ENCODE peak calls at places on chromosome 18, in nine cellular contexts. E is heart right ventricle; J is coronary artery; D is foreskin keratinocyte; U is prostate gland; T is GM23248; V is CD4-positive, CD25-positive, alpha-beta regulatory T cell; Q is mesenchymal stem cell; N is pancreas. S is an unnamed sample.

GRCh38 chr18:11095211-11095610 is 54.2 kb downstream of the PIEZO2 start:
- DNase-seq in E (no peak), J (no peak), D (no peak), V (no peak), T (no peak), Q (no peak), N (no peak), U (no peak), S (no peak)

GRCh38 chr18:46042571-46043123 is 29.4 kb downstream of the PSTPIP2 start:
- DNase-seq in N (no peak), J (no peak), E (no peak), U (no peak), Q (peak), V (peak), D (peak), T (peak), S (no peak)

GRCh38 chr18:49768051-49768391 is 45.3 kb downstream of the ACAA2 start:
- DNase-seq in T (peak), Q (peak), V (peak), U (peak), N (peak), D (peak), E (peak), J (no peak), S (peak)

GRCh38 chr18:25326231-25327042 is 25.5 kb downstream of the ZNF521 start:
- DNase-seq in U (no peak), N (no peak), J (no peak), D (no peak), Q (no peak), E (no peak), V (no peak), T (peak), S (no peak)

GRCh38 chr18:12711446-12711845 is 8.6 kb downstream of the PSMG2 start:
- DNase-seq in E (no peak), V (no peak), T (no peak), J (no peak), N (no peak), U (no peak), Q (no peak), D (no peak), S (no peak)

GRCh38 chr18:32661486-32662299 is 111.1 kb downstream of the KLHL14 start:
- DNase-seq in D (peak), E (no peak), V (no peak), T (peak), N (no peak), J (no peak), Q (peak), U (no peak), S (no peak)

GRCh38 chr18:37456395-37456794 is 109.2 kb downstream of the CELF4 start:
- DNase-seq in V (no peak), U (no peak), Q (no peak), T (no peak), N (no peak), D (no peak), E (no peak), J (no peak), S (no peak)

GRCh38 chr18:48889115-48889941 is 61.4 kb downstream of the SMAD7 start:
- DNase-seq in D (no peak), N (peak), T (no peak), U (no peak), J (peak), E (peak), V (no peak), Q (peak), S (peak)

GRCh38 chr18:27202771-27203170 is 17.7 kb upstream of the CHST9 start:
- DNase-seq in E (no peak), T (no peak), N (no peak), D (peak), V (no peak), U (no peak), Q (no peak), J (no peak), S (no peak)

GRCh38 chr18:47968006-47968676 is 37.7 kb upstream of the SMAD2 start:
- DNase-seq in N (no peak), V (no peak), Q (no peak), E (no peak), T (peak), D (no peak), U (no peak), J (no peak), S (no peak)

GRCh38 chr18:51339866-51340265 is 142.4 kb upstream of the MEX3C start:
- DNase-seq in J (no peak), E (no peak), U (no peak), Q (no peak), D (peak), V (no peak), T (no peak), N (no peak), S (no peak)

GRCh38 chr18:48541026-48541746 is 2.4 kb downstream of the CTIF start:
- DNase-seq in U (peak), Q (peak), J (peak), T (peak), V (peak), D (peak), N (peak), E (peak), S (peak)

GRCh38 chr18:13658444-13659204 is 67.7 kb downstream of the FAM210A start:
- DNase-seq in D (no peak), Q (no peak), E (no peak), J (no peak), T (no peak), V (no peak), U (no peak), N (no peak), S (no peak)

GRCh38 chr18:421236-422155 is 79.0 kb downstream of the COLEC12 start:
- DNase-seq in D (no peak), T (peak), N (peak), U (no peak), J (no peak), Q (no peak), E (no peak), V (no peak), S (no peak)

GRCh38 chr18:2104620-2105462 is 466.5 kb downstream of the METTL4 start:
- DNase-seq in J (no peak), V (peak), D (peak), Q (peak), E (peak), N (peak), U (peak), T (peak), S (peak)

GRCh38 chr18:69143084-69143483 is 257.6 kb upstream of the DOK6 start:
- DNase-seq in E (no peak), V (no peak), N (no peak), T (no peak), Q (no peak), J (no peak), U (no peak), D (no peak), S (no peak)

GRCh38 chr18:32879497-32879896 is 106.7 kb upstream of the KLHL14 start:
- DNase-seq in J (no peak), Q (no peak), E (no peak), D (no peak), V (no peak), N (no peak), T (no peak), U (no peak), S (no peak)

GRCh38 chr18:31302991-31303390 is 15.0 kb upstream of the DSG1 start:
- DNase-seq in U (no peak), J (no peak), N (no peak), Q (peak), T (no peak), D (peak), V (no peak), E (no peak), S (no peak)

GRCh38 chr18:3612315-3612714 is 162.3 kb downstream of the TGIF1 start:
- DNase-seq in J (no peak), U (no peak), N (no peak), V (no peak), E (no peak), Q (no peak), D (no peak), T (peak), S (no peak)

GRCh38 chr18:52160652-52161051 is 179.3 kb upstream of the DCC start:
- DNase-seq in N (no peak), J (no peak), V (no peak), D (peak), Q (no peak), U (no peak), T (peak), E (no peak), S (no peak)

GRCh38 chr18:23835076-23835475 is 145.8 kb downstream of the LAMA3 start:
- DNase-seq in J (no peak), D (peak), E (no peak), T (peak), N (no peak), Q (no peak), U (no peak), V (no peak), S (no peak)

GRCh38 chr18:28013064-28013463 is 163.9 kb downstream of the CDH2 start:
- DNase-seq in N (no peak), T (peak), E (no peak), J (no peak), V (no peak), Q (peak), D (no peak), U (no peak), S (no peak)

GRCh38 chr18:55317832-55318231 is 270.2 kb downstream of the TCF4 start:
- DNase-seq in Q (no peak), D (no peak), E (no peak), N (no peak), J (no peak), V (no peak), U (no peak), T (peak), S (no peak)

GRCh38 chr18:63683152-63683551 is 19.6 kb upstream of the SERPINB11 start:
- DNase-seq in Q (peak), V (no peak), J (no peak), U (peak), E (no peak), N (no peak), T (peak), D (peak), S (no peak)

GRCh38 chr18:8616026-8616401 is 6.8 kb downstream of the RAB12 start:
- DNase-seq in D (peak), Q (no peak), U (no peak), N (no peak), E (no peak), J (no peak), T (peak), V (no peak), S (no peak)

GRCh38 chr18:59344990-59345389 is 14.1 kb downstream of the LMAN1 start:
- DNase-seq in D (no peak), Q (no peak), U (no peak), J (no peak), E (no peak), N (no peak), V (no peak), T (no peak), S (no peak)

GRCh38 chr18:2572144-2572682 is 856 bp downstream of the NDC80 start:
- DNase-seq in U (no peak), Q (peak), N (no peak), J (no peak), E (no peak), T (peak), V (peak), D (peak), S (no peak)

GRCh38 chr18:48863432-48864065 is 87.2 kb downstream of the SMAD7 start:
- DNase-seq in V (no peak), N (no peak), T (no peak), D (no peak), U (no peak), Q (no peak), E (no peak), J (no peak), S (no peak)

GRCh38 chr18:23126352-23127056 is 8.8 kb upstream of the CABLES1 start:
- DNase-seq in J (no peak), N (no peak), E (no peak), U (no peak), D (no peak), V (no peak), T (peak), Q (no peak), S (no peak)

DNA sequence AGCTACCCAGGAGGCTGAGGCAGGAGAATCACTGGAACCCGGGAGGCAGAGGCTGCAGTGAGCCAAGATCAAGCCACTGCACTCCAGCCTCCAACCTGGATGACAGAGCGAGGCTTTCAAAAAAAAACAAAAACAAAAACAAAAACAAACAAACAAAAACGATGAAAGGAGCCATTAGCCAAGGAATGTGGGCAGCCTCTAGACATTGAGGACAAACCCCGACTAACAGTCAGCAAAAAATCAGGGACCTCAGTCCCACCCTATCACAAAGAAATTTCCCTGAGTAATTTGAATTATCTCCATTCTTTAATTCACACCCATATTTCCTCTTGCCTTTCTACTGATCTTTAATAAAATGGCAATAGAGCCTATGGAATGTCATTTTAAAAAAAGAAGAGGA is 75.8 kb downstream of the MBD2 start:
- DNase-seq in Q (no peak), U (no peak), T (no peak), E (no peak), D (no peak), J (no peak), N (no peak), V (no peak), S (no peak)
- H3K27ac ChIP-seq in Q (peak), U (no peak), T (peak), E (peak), D (peak), J (no peak), N (no peak), V (peak), S (peak)

GRCh38 chr18:56641714-56642331 is 3.4 kb upstream of the TXNL1 start:
- DNase-seq in Q (peak), E (no peak), N (no peak), D (peak), U (no peak), V (no peak), T (peak), J (no peak), S (peak)

GRCh38 chr18:56635007-56635406 is 3.4 kb downstream of the TXNL1 start:
- DNase-seq in D (no peak), N (no peak), Q (no peak), V (no peak), J (no peak), U (no peak), T (no peak), E (no peak), S (no peak)

GRCh38 chr18:56638232-56639093 is at the start of gene TXNL1:
- DNase-seq in Q (peak), U (peak), T (peak), D (peak), V (peak), E (peak), J (peak), N (peak), S (peak)

GRCh38 chr18:56637897-56638231 is 528 bp downstream of the TXNL1 start:
- DNase-seq in D (peak), U (no peak), T (no peak), N (no peak), Q (peak), E (no peak), V (no peak), J (no peak), S (no peak)

DNA sequence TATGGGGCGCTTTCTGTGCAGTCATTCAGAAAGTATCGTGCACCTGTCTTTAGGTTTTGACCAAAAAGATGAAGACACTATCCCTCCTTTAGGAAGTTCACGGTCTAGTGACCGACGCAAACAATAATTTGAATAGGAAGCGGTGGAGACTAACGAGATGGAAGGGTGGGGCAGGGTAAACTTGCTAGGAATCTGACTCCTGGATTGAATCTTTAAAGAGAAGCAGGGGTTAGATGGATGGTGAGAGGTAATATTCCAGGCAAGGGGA is 636 bp upstream of the TXNL1 start:
- DNase-seq in E (no peak), T (peak), D (no peak), V (no peak), U (no peak), Q (no peak), N (no peak), J (no peak), S (no peak)
- H3K27ac ChIP-seq in E (peak), T (peak), D (peak), V (peak), U (peak), Q (peak), N (peak), J (peak), S (peak)

DNA sequence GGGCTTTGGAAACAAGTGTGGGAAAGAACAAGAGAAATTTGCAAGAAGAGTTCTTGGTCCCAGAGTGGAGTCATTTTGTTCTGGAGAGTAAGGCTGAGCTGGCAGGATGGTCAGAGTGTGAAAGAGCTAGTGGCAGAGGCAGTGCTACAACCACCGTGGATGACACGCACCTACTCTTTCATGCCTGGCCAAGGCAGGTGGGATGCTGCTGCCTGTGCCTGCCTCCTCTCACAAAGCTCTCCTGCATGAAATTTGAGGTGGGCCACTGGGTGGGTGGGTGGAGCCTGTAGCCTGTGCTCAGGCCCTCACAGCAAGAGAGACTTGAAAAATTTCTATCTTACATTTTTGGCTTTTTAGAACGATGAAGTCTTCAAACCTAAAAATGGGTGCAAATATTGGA is 9.4 kb upstream of the INO80C start:
- DNase-seq in E (no peak), N (no peak), V (no peak), D (no peak), T (no peak), Q (no peak), U (no peak), J (peak), S (no peak)
- H3K27ac ChIP-seq in E (no peak), N (no peak), V (no peak), D (no peak), T (no peak), Q (no peak), U (no peak), J (no peak), S (no peak)

GRCh38 chr18:79106084-79106483 is 36.9 kb downstream of the ATP9B start:
- DNase-seq in U (no peak), E (no peak), N (no peak), D (no peak), T (no peak), J (no peak), Q (no peak), V (no peak), S (no peak)
- H3K27ac ChIP-seq in U (no peak), E (no peak), N (no peak), D (no peak), T (no peak), J (no peak), Q (no peak), V (no peak), S (no peak)

S was measured in testis.